ENCODE peak calls at places on chromosomes 4 and X, in six cellular contexts. One of them, this sample, is unnamed.

GRCh38 chr4:78612398-78613005 is 60.9 kb downstream of the ANXA3 start:
- DNase-seq in stomach: no peak
- DNase-seq in uterus: no peak
- DNase-seq in CD4-positive, alpha-beta memory T cell: no peak
- DNase-seq in H9: no peak
- DNase-seq in CD4-positive, CD25-positive, alpha-beta regulatory T cell: no peak
- DNase-seq in this sample: no peak

GRCh38 chrX:8801041-8801599 is at the start of gene FAM9A:
- DNase-seq in stomach: no peak
- DNase-seq in uterus: no peak
- DNase-seq in CD4-positive, alpha-beta memory T cell: no peak
- DNase-seq in H9: no peak
- DNase-seq in CD4-positive, CD25-positive, alpha-beta regulatory T cell: no peak
- DNase-seq in this sample: no peak

GRCh38 chr4:59057804-59058203 is 1947.6 kb upstream of the IGFBP7 start:
- DNase-seq in stomach: no peak
- DNase-seq in uterus: no peak
- DNase-seq in CD4-positive, alpha-beta memory T cell: no peak
- DNase-seq in H9: no peak
- DNase-seq in CD4-positive, CD25-positive, alpha-beta regulatory T cell: no peak
- DNase-seq in this sample: no peak

GRCh38 chr4:25486171-25486570 is 109.1 kb downstream of the ANAPC4 start:
- DNase-seq in stomach: no peak
- DNase-seq in uterus: no peak
- DNase-seq in CD4-positive, alpha-beta memory T cell: no peak
- DNase-seq in H9: no peak
- DNase-seq in CD4-positive, CD25-positive, alpha-beta regulatory T cell: no peak
- DNase-seq in this sample: no peak

GRCh38 chrX:153708415-153708814 is 15.8 kb downstream of the BCAP31 start:
- DNase-seq in stomach: peak; percentile 77
- DNase-seq in uterus: peak; percentile 59
- DNase-seq in CD4-positive, alpha-beta memory T cell: peak; percentile 56
- DNase-seq in H9: peak; percentile 78
- DNase-seq in CD4-positive, CD25-positive, alpha-beta regulatory T cell: no peak
- DNase-seq in this sample: no peak

GRCh38 chrX:138128025-138128671 is 562.2 kb downstream of the ZIC3 start:
- DNase-seq in stomach: no peak
- DNase-seq in uterus: no peak
- DNase-seq in CD4-positive, alpha-beta memory T cell: no peak
- DNase-seq in H9: peak; percentile 32
- DNase-seq in CD4-positive, CD25-positive, alpha-beta regulatory T cell: no peak
- DNase-seq in this sample: no peak

GRCh38 chr4:119046263-119046662 is 89.4 kb upstream of the MYOZ2 start:
- DNase-seq in stomach: peak; percentile 71
- DNase-seq in uterus: no peak
- DNase-seq in CD4-positive, alpha-beta memory T cell: no peak
- DNase-seq in H9: no peak
- DNase-seq in CD4-positive, CD25-positive, alpha-beta regulatory T cell: no peak
- DNase-seq in this sample: peak; percentile 91

GRCh38 chrX:16826207-16826606 is 39.9 kb downstream of the TXLNG start:
- DNase-seq in stomach: no peak
- DNase-seq in uterus: no peak
- DNase-seq in CD4-positive, alpha-beta memory T cell: no peak
- DNase-seq in H9: no peak
- DNase-seq in CD4-positive, CD25-positive, alpha-beta regulatory T cell: no peak
- DNase-seq in this sample: no peak

GRCh38 chr4:149371021-149371420 is 444.6 kb downstream of the IQCM start:
- DNase-seq in stomach: no peak
- DNase-seq in uterus: no peak
- DNase-seq in CD4-positive, alpha-beta memory T cell: no peak
- DNase-seq in H9: peak; percentile 42
- DNase-seq in CD4-positive, CD25-positive, alpha-beta regulatory T cell: no peak
- DNase-seq in this sample: no peak

GRCh38 chr4:145984563-145984962 is 45.9 kb upstream of the ZNF827 start:
- DNase-seq in stomach: no peak
- DNase-seq in uterus: no peak
- DNase-seq in CD4-positive, alpha-beta memory T cell: no peak
- DNase-seq in H9: no peak
- DNase-seq in CD4-positive, CD25-positive, alpha-beta regulatory T cell: no peak
- DNase-seq in this sample: no peak

GRCh38 chrX:35696760-35697234 is 101.3 kb upstream of the MAGEB16 start:
- DNase-seq in stomach: no peak
- DNase-seq in uterus: no peak
- DNase-seq in CD4-positive, alpha-beta memory T cell: no peak
- DNase-seq in H9: no peak
- DNase-seq in CD4-positive, CD25-positive, alpha-beta regulatory T cell: no peak
- DNase-seq in this sample: no peak

GRCh38 chrX:83934220-83934619 is 73.3 kb downstream of the CYLC1 start:
- DNase-seq in stomach: no peak
- DNase-seq in uterus: no peak
- DNase-seq in CD4-positive, alpha-beta memory T cell: no peak
- DNase-seq in H9: no peak
- DNase-seq in CD4-positive, CD25-positive, alpha-beta regulatory T cell: no peak
- DNase-seq in this sample: no peak

GRCh38 chrX:56797966-56798711 is 69.1 kb downstream of the NBDY start:
- DNase-seq in stomach: peak; percentile 26
- DNase-seq in uterus: no peak
- DNase-seq in CD4-positive, alpha-beta memory T cell: no peak
- DNase-seq in H9: peak; percentile 17
- DNase-seq in CD4-positive, CD25-positive, alpha-beta regulatory T cell: no peak
- DNase-seq in this sample: no peak

GRCh38 chrX:49878834-49879655 is at the start of gene USP27X:
- DNase-seq in stomach: peak; percentile 81
- DNase-seq in uterus: peak; percentile 84
- DNase-seq in CD4-positive, alpha-beta memory T cell: peak; percentile 87
- DNase-seq in H9: peak; percentile 72
- DNase-seq in CD4-positive, CD25-positive, alpha-beta regulatory T cell: peak; percentile 78
- DNase-seq in this sample: peak; percentile 92

GRCh38 chrX:49879656-49880277 is 483 bp downstream of the USP27X start:
- DNase-seq in stomach: no peak
- DNase-seq in uterus: no peak
- DNase-seq in CD4-positive, alpha-beta memory T cell: no peak
- DNase-seq in H9: no peak
- DNase-seq in CD4-positive, CD25-positive, alpha-beta regulatory T cell: no peak
- DNase-seq in this sample: no peak

GRCh38 chrX:49878128-49878833 is 1.0 kb upstream of the USP27X start:
- DNase-seq in stomach: no peak
- DNase-seq in uterus: no peak
- DNase-seq in CD4-positive, alpha-beta memory T cell: no peak
- DNase-seq in H9: no peak
- DNase-seq in CD4-positive, CD25-positive, alpha-beta regulatory T cell: no peak
- DNase-seq in this sample: peak; percentile 44

GRCh38 chrX:49876750-49877149 is 2.5 kb upstream of the USP27X start:
- DNase-seq in stomach: no peak
- DNase-seq in uterus: no peak
- DNase-seq in CD4-positive, alpha-beta memory T cell: no peak
- DNase-seq in H9: no peak
- DNase-seq in CD4-positive, CD25-positive, alpha-beta regulatory T cell: peak; percentile 5
- DNase-seq in this sample: no peak

GRCh38 chrX:49877397-49878101 is 1.7 kb upstream of the USP27X start:
- DNase-seq in stomach: peak; percentile 58
- DNase-seq in uterus: no peak
- DNase-seq in CD4-positive, alpha-beta memory T cell: no peak
- DNase-seq in H9: no peak
- DNase-seq in CD4-positive, CD25-positive, alpha-beta regulatory T cell: no peak
- DNase-seq in this sample: no peak
- H3K4me1 ChIP-seq in stomach: peaks cover 12% of the 10 kb centered on the region
- H3K4me1 ChIP-seq in uterus: no peaks in the 10 kb centered on the region
- H3K4me1 ChIP-seq in CD4-positive, alpha-beta memory T cell: peaks cover 17% of the 10 kb centered on the region
- H3K4me1 ChIP-seq in H9: peaks cover 3% of the 10 kb centered on the region
- H3K4me1 ChIP-seq in CD4-positive, CD25-positive, alpha-beta regulatory T cell: peaks cover 11% of the 10 kb centered on the region
- H3K4me1 ChIP-seq in this sample: no peaks in the 10 kb centered on the region

GRCh38 chrX:40172980-40173661 is 75.4 kb upstream of the BCOR start:
- DNase-seq in stomach: no peak
- DNase-seq in uterus: no peak
- DNase-seq in CD4-positive, alpha-beta memory T cell: no peak
- DNase-seq in H9: no peak
- DNase-seq in CD4-positive, CD25-positive, alpha-beta regulatory T cell: no peak
- DNase-seq in this sample: no peak

GRCh38 chrX:40175416-40176255 is 77.9 kb upstream of the BCOR start:
- DNase-seq in stomach: peak; percentile 65
- DNase-seq in uterus: peak; percentile 66
- DNase-seq in CD4-positive, alpha-beta memory T cell: peak; percentile 81
- DNase-seq in H9: peak; percentile 69
- DNase-seq in CD4-positive, CD25-positive, alpha-beta regulatory T cell: peak; percentile 60
- DNase-seq in this sample: peak; percentile 89

GRCh38 chrX:40174594-40175415 is 77.0 kb upstream of the BCOR start:
- DNase-seq in stomach: peak; percentile 51
- DNase-seq in uterus: peak; percentile 56
- DNase-seq in CD4-positive, alpha-beta memory T cell: no peak
- DNase-seq in H9: peak; percentile 75
- DNase-seq in CD4-positive, CD25-positive, alpha-beta regulatory T cell: no peak
- DNase-seq in this sample: peak; percentile 88

GRCh38 chrX:40172169-40172979 is 74.6 kb upstream of the BCOR start:
- DNase-seq in stomach: peak; percentile 72
- DNase-seq in uterus: peak; percentile 71
- DNase-seq in CD4-positive, alpha-beta memory T cell: peak; percentile 40
- DNase-seq in H9: peak; percentile 50
- DNase-seq in CD4-positive, CD25-positive, alpha-beta regulatory T cell: no peak
- DNase-seq in this sample: peak; percentile 88

DNA sequence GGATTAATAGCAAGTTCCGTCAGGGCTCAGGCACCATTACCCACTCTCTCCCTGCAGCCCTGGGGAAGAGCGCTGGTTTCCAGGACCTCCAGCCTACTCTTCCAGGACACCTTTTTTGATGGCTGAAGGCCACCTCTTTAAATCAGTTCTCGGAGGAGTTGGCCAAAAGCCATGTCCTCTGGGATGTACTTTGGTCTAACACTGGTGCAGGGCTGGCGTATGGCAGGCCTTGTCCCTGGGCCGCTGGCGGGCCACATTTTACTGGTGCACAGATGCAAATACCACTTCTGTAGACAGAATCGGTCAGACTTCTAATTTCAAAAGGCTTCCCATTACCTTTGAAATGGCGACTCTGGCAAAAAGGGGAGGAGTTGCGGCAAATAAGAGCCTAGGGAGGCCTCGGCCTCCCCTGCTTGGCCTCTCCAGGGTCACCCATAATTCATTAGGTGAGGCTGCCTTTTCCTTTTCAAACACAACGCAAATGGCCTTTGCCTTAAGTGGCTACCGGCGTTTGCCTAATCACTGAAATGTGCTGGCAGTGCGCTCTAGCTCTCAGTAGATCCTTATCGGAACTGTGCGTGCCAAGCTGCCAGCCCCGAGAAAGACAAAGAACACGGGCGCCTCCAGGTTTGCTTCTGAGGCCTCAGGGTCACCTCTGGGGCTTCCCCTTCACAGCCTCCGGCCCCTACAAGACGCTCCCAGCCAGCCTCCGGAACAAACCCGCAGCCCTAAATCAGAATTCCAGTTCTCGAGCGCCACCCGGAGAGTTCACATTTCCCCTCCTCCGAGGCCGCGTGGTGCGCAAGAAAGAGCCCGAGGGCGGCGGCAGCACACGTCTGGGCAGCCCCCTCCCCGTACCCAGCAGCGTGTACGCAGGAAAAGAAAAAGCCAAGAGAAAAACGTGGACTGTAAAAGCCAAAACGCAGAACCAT is 76.2 kb upstream of the BCOR start:
- DNase-seq in stomach: peak; percentile 86
- DNase-seq in uterus: peak; percentile 59
- DNase-seq in CD4-positive, alpha-beta memory T cell: peak; percentile 78
- DNase-seq in H9: peak; percentile 68
- DNase-seq in CD4-positive, CD25-positive, alpha-beta regulatory T cell: peak; percentile 27
- DNase-seq in this sample: no peak
- H3K4me1 ChIP-seq in stomach: peaks cover 26% of the 10 kb centered on the region
- H3K4me1 ChIP-seq in uterus: peaks cover 7% of the 10 kb centered on the region
- H3K4me1 ChIP-seq in CD4-positive, alpha-beta memory T cell: peaks cover 45% of the 10 kb centered on the region
- H3K4me1 ChIP-seq in H9: peaks cover 4% of the 10 kb centered on the region
- H3K4me1 ChIP-seq in CD4-positive, CD25-positive, alpha-beta regulatory T cell: peaks cover 48% of the 10 kb centered on the region
- H3K4me1 ChIP-seq in this sample: no peaks in the 10 kb centered on the region

DNA sequence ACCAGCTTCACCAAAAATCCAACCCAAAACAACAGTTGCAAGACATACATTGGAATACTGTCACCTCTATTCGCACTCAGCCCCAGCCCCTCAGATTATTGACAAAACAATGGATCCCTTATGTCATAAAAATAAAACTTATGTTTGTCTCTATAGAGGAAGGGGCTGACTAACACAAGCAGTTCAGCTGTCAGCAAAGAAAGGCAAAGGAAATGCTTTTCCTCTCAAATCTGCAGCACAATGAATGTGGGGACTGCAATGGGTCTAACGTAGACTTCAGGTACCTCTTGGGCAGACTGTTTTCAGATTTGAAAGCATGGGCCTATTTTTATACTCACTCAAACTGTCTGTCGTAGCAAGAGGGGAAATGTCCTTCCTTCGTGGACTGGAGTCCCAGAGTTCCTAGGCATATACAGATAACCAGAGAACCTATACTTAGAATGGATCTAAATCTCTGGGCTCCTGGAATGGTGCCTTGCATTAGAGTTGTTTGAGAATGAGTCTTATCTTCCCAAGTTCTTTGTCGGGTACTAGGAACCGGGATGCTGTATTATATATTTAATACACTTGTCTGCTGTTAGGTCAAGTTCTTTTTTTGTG is 307.7 kb upstream of the DDX53 start:
- DNase-seq in stomach: no peak
- DNase-seq in uterus: no peak
- DNase-seq in CD4-positive, alpha-beta memory T cell: no peak
- DNase-seq in H9: no peak
- DNase-seq in CD4-positive, CD25-positive, alpha-beta regulatory T cell: no peak
- DNase-seq in this sample: no peak
- H3K4me1 ChIP-seq in stomach: no peaks in the 10 kb centered on the region
- H3K4me1 ChIP-seq in uterus: no peaks in the 10 kb centered on the region
- H3K4me1 ChIP-seq in CD4-positive, alpha-beta memory T cell: no peaks in the 10 kb centered on the region
- H3K4me1 ChIP-seq in H9: no peaks in the 10 kb centered on the region
- H3K4me1 ChIP-seq in CD4-positive, CD25-positive, alpha-beta regulatory T cell: no peaks in the 10 kb centered on the region
- H3K4me1 ChIP-seq in this sample: no peaks in the 10 kb centered on the region

GRCh38 chr4:6681191-6681590 is 12.5 kb upstream of the S100P start:
- DNase-seq in stomach: no peak
- DNase-seq in uterus: no peak
- DNase-seq in CD4-positive, alpha-beta memory T cell: no peak
- DNase-seq in H9: no peak
- DNase-seq in CD4-positive, CD25-positive, alpha-beta regulatory T cell: no peak
- DNase-seq in this sample: peak; percentile 59
- H3K4me1 ChIP-seq in stomach: peaks cover 15% of the 10 kb centered on the region
- H3K4me1 ChIP-seq in uterus: peaks cover 5% of the 10 kb centered on the region
- H3K4me1 ChIP-seq in CD4-positive, alpha-beta memory T cell: peaks cover 21% of the 10 kb centered on the region
- H3K4me1 ChIP-seq in H9: peaks cover 1% of the 10 kb centered on the region
- H3K4me1 ChIP-seq in CD4-positive, CD25-positive, alpha-beta regulatory T cell: peaks cover 15% of the 10 kb centered on the region
- H3K4me1 ChIP-seq in this sample: no peaks in the 10 kb centered on the region

DNA sequence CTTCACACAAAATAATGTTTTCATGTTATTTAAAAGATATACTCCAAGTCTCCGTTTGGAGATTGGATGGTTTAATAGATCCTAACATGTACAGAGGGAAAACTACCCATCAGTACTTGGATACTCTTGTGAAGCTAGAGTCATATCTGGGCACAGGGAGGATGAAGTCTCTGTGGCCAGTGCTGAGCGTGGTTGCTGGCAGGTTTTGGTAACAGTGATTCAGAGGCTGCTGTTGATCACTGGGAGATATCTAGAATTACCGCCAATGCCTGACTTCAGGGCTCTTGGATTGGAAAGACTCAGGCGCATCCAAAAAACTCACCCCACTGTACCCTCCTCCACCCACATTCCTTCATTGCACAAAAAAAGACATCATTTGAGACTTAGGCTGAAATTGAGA is 107.2 kb upstream of the PGRMC2 start:
- DNase-seq in stomach: no peak
- DNase-seq in uterus: no peak
- DNase-seq in CD4-positive, alpha-beta memory T cell: no peak
- DNase-seq in H9: no peak
- DNase-seq in CD4-positive, CD25-positive, alpha-beta regulatory T cell: no peak
- DNase-seq in this sample: no peak
- H3K4me1 ChIP-seq in stomach: no peaks in the 10 kb centered on the region
- H3K4me1 ChIP-seq in uterus: peaks cover 8% of the 10 kb centered on the region
- H3K4me1 ChIP-seq in CD4-positive, alpha-beta memory T cell: no peaks in the 10 kb centered on the region
- H3K4me1 ChIP-seq in H9: no peaks in the 10 kb centered on the region
- H3K4me1 ChIP-seq in CD4-positive, CD25-positive, alpha-beta regulatory T cell: no peaks in the 10 kb centered on the region
- H3K4me1 ChIP-seq in this sample: peaks cover 6% of the 10 kb centered on the region